ENCODE peak calls at places on chromosome 4, in seven cellular contexts. X is BE2C, N is colonic mucosa, F is PC-3, L is Peyer's patch, G is heart right ventricle, T is hepatocyte. W is an unnamed sample. For H3K36me3, the result is how much of the 10 kb centered on the place peaks cover.

GRCh38 chr4:127001898-127002297 is 630.9 kb upstream of the INTU start:
- DNase-seq in X (no peak), N (no peak), F (no peak), L (no peak), G (no peak), T (no peak), W (no peak)

GRCh38 chr4:185269286-185269685 is 59.9 kb downstream of the SNX25 start:
- DNase-seq in X (no peak), N (no peak), F (peak), L (no peak), G (no peak), T (no peak), W (no peak)

GRCh38 chr4:144720491-144720890 is 74.5 kb downstream of the HHIP start:
- DNase-seq in X (no peak), N (no peak), F (no peak), L (no peak), G (no peak), T (no peak), W (no peak)

GRCh38 chr4:156829194-156829593 is 142.4 kb downstream of the PDGFC start:
- DNase-seq in X (no peak), N (no peak), F (no peak), L (no peak), G (no peak), T (no peak), W (no peak)

GRCh38 chr4:20046931-20047677 is 204.6 kb upstream of the SLIT2 start:
- DNase-seq in X (no peak), N (no peak), F (no peak), L (no peak), G (no peak), T (no peak), W (no peak)

GRCh38 chr4:33302298-33302697 is 2582.1 kb downstream of the PCDH7 start:
- DNase-seq in X (no peak), N (no peak), F (peak), L (no peak), G (no peak), T (no peak), W (peak)

GRCh38 chr4:158161561-158162354 is 11.1 kb downstream of the GASK1B start:
- DNase-seq in X (no peak), N (no peak), F (peak), L (no peak), G (peak), T (peak), W (peak)

GRCh38 chr4:121977251-121978168 is 25.6 kb upstream of the TRPC3 start:
- DNase-seq in X (no peak), N (no peak), F (no peak), L (no peak), G (no peak), T (peak), W (no peak)

GRCh38 chr4:78446607-78447006 is 105.0 kb upstream of the ANXA3 start:
- DNase-seq in X (no peak), N (no peak), F (no peak), L (no peak), G (no peak), T (no peak), W (no peak)

GRCh38 chr4:14977836-14978235 is 24.4 kb upstream of the CPEB2 start:
- DNase-seq in X (no peak), N (no peak), F (no peak), L (no peak), G (no peak), T (no peak), W (peak)

GRCh38 chr4:108058685-108059440 is 69.2 kb downstream of the HADH start:
- DNase-seq in X (no peak), N (no peak), F (peak), L (no peak), G (no peak), T (peak), W (no peak)

GRCh38 chr4:104394409-104394813 is 100.3 kb downstream of the CXXC4 start:
- DNase-seq in X (peak), N (no peak), F (no peak), L (no peak), G (no peak), T (no peak), W (no peak)

GRCh38 chr4:75146223-75146622 is 213.3 kb downstream of the PARM1 start:
- DNase-seq in X (no peak), N (no peak), F (no peak), L (no peak), G (no peak), T (no peak), W (no peak)

GRCh38 chr4:81259151-81259550 is 44.1 kb upstream of the PRKG2 start:
- DNase-seq in X (no peak), N (no peak), F (no peak), L (no peak), G (no peak), T (no peak), W (no peak)

GRCh38 chr4:185573651-185574199 is 38.4 kb upstream of the PDLIM3 start:
- DNase-seq in X (peak), N (no peak), F (peak), L (no peak), G (peak), T (peak), W (peak)

GRCh38 chr4:907691-908437 is 24.3 kb downstream of the GAK start:
- DNase-seq in X (peak), N (no peak), F (no peak), L (no peak), G (no peak), T (no peak), W (no peak)

GRCh38 chr4:906311-907102 is 25.6 kb downstream of the GAK start:
- DNase-seq in X (no peak), N (no peak), F (no peak), L (no peak), G (no peak), T (no peak), W (no peak)

GRCh38 chr4:907103-907400 is 25.1 kb downstream of the GAK start:
- DNase-seq in X (no peak), N (no peak), F (no peak), L (no peak), G (no peak), T (no peak), W (no peak)

GRCh38 chr4:903066-904046 is 28.8 kb downstream of the GAK start:
- DNase-seq in X (no peak), N (no peak), F (no peak), L (no peak), G (no peak), T (no peak), W (no peak)

DNA sequence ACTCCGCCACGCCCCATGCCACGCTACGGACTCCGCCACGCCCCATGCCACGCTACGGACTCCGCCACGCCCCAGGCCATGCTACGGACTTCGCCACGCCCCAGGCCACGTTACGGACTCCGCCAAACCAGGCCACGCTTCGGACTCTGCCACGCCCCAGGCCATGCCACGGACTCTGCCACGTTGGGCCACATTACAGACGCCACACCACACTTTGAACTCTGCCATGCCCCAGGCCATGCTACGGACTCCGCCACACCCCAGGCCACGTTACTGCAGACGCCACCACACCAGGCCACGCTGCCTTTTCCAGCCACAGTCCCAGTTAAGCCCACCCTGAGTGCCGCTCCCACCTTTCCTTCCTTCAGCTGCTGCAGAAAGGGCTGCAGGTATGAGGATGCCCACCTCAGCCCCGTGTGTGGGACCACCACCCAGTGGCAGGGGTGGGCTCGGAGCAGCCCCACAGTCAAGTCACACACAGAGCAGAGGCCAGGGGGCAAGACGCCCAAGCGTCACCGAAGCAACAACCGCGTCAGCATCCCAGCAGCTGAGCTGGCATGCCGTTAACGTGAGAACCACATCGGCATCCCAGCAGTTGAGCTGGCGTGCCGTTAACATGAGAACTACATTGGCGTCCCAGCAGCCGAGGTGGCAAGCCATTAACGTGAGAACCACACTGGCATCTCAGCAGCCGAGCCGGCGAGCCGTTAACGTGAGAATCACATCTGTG is 26.5 kb downstream of the GAK start:
- DNase-seq in X (no peak), N (no peak), F (no peak), L (no peak), G (no peak), T (no peak), W (no peak)
- H3K36me3 ChIP-seq in X (under half), N (under half), F (under half), L (half or more), G (half or more), T (under half), W (under half)

DNA sequence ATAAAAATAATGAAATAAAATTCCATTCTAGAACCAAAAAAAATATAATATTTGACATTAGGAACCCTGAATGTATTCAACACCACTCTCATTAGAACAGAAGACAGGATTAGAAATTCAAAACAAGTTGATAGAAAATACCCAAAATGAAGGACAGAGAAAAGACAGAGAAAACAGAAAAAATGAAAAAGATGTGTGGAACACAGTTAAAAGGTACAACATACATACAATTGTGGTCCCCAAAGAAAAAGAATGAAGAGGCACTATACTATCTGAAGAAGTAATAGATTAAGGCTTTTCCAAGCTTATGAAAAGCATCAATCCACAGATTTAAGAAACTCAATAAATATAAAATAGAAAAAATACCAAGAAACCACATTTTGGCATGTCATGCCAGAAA is 16.4 kb downstream of the ANKRD50 start:
- DNase-seq in X (no peak), N (no peak), F (no peak), L (no peak), G (no peak), T (no peak), W (no peak)
- H3K36me3 ChIP-seq in X (under half), N (under half), F (under half), L (under half), G (under half), T (under half), W (under half)

DNA sequence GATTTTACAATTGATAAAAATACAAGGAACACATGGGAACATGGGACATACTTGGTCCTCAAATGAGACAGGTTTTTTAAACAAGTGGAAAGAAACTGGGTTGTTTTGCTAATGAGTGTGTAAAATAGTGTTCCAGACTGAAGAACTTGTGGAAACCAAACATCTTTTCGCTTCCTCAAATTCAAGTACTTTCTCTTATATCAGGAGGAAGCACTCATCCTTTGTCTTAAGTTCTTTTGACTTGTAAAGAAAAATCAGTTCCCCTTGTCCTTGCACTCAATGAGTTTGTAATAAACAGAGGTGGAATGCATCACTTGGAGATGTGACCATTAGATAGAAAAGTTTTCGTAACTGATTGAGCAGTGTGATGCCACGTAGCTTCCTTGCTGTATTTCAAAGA is 101.2 kb downstream of the PHOX2B start:
- DNase-seq in X (no peak), N (no peak), F (no peak), L (no peak), G (no peak), T (no peak), W (no peak)
- H3K36me3 ChIP-seq in X (half or more), N (under half), F (under half), L (under half), G (under half), T (under half), W (under half)

DNA sequence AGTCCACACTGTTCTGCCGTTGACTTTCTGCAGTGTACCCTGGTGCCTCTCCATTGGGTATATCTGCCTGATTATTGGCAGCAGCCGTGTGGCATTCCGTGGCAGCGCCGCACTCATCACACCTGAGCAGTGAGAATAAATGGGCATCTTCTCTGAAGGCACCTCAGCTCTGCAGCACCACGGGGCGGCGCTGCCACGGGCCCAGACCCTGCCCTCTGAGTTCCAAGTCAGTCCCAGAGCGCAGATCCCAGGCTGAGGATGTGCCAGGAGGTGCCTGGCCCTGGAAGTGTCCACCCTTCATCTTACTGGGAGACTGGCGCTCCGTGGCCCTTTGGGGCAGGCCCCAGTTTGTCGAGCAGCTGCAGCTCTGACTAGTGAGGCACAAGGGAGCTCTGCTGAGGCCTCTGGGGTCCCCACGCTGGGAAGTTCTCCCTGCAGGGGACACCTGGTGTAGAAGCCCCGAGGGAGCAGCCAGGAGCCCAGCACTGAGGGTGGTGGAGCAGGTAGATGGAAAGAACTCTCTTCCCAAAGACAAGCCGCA is 36.6 kb downstream of the TRMT44 start:
- DNase-seq in X (no peak), N (no peak), F (no peak), L (no peak), G (no peak), T (no peak), W (no peak)
- H3K36me3 ChIP-seq in X (under half), N (under half), F (under half), L (under half), G (under half), T (under half), W (under half)

GRCh38 chr4:87123241-87123640 is 97.2 kb downstream of the KLHL8 start:
- DNase-seq in X (no peak), N (no peak), F (no peak), L (no peak), G (no peak), T (no peak), W (no peak)
- H3K36me3 ChIP-seq in X (under half), N (under half), F (under half), L (under half), G (half or more), T (under half), W (under half)

DNA sequence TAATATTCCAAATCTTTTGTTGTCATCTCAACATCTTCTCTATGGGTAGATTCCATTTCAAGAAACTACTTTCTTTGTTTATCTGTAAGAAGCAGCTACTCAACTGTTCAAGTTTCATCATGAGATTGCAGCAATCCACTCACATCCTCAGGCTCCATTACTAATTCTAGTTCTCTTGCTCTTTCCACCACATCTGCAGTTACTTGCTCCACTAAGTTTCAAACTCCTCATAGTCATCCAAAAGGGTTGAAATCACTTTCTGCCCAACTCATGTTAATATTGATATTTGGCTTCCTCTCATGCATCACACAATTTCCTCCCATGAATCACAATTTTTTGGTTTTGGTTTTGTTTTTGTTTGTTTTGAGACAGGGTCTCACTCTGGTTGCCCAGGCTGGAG is 35.7 kb downstream of the ADH5 start:
- DNase-seq in X (no peak), N (no peak), F (no peak), L (no peak), G (no peak), T (no peak), W (no peak)
- H3K36me3 ChIP-seq in X (under half), N (under half), F (under half), L (under half), G (half or more), T (under half), W (under half)

DNA sequence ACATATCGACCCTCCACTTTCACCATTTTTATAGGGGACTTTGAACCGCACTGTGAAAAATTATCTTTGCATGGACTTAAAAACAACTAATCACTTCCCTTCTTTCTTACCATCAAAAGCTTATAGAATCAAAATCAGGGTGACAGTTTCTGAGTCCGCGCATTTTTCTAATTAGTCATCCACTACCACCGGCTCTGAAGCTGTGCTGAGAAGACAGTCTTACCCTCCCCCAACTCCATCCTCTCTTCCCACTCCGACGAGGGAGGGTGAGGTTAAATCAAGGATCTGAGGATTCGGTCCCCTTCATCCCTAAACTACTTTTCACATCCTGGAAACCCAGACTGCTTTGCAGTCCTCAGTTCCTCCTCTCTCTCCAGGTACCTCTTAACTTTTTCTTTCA is 4.2 kb downstream of the DCTD start:
- DNase-seq in X (no peak), N (no peak), F (no peak), L (no peak), G (no peak), T (no peak), W (no peak)
- H3K36me3 ChIP-seq in X (under half), N (under half), F (under half), L (under half), G (half or more), T (under half), W (under half)

GRCh38 chr4:124918559-124919122 is 206.1 kb upstream of the ANKRD50 start:
- DNase-seq in X (no peak), N (no peak), F (no peak), L (no peak), G (no peak), T (no peak), W (no peak)

GRCh38 chr4:124910327-124910726 is 197.8 kb upstream of the ANKRD50 start:
- DNase-seq in X (no peak), N (no peak), F (no peak), L (no peak), G (no peak), T (no peak), W (no peak)

GRCh38 chr4:124913237-124913636 is 200.7 kb upstream of the ANKRD50 start:
- DNase-seq in X (no peak), N (no peak), F (no peak), L (no peak), G (no peak), T (no peak), W (no peak)

GRCh38 chr4:124915073-124915472 is 202.5 kb upstream of the ANKRD50 start:
- DNase-seq in X (no peak), N (no peak), F (no peak), L (no peak), G (no peak), T (no peak), W (no peak)
- H3K36me3 ChIP-seq in X (under half), N (under half), F (under half), L (under half), G (under half), T (under half), W (under half)

GRCh38 chr4:10093273-10093621 is 23.4 kb downstream of the WDR1 start:
- DNase-seq in X (no peak), N (no peak), F (no peak), L (no peak), G (no peak), T (no peak), W (no peak)
- H3K36me3 ChIP-seq in X (half or more), N (under half), F (under half), L (half or more), G (half or more), T (under half), W (under half)

GRCh38 chr4:3223986-3224748 is 24.8 kb upstream of the MSANTD1 start:
- DNase-seq in X (no peak), N (no peak), F (no peak), L (no peak), G (no peak), T (no peak), W (no peak)
- H3K36me3 ChIP-seq in X (half or more), N (under half), F (under half), L (half or more), G (half or more), T (under half), W (under half)

W was measured in kidney epithelial cell.